ENCODE peak calls at places on chromosomes 13 and 19, in four cellular contexts. One of them, this sample, is unnamed. For H4K20me1, the result is how much of the 10 kb centered on the place peaks cover.

GRCh38 chr19:36773223-36773579 is 594 bp upstream of the ZNF850 start:
- DNase-seq in K562: no peak
- DNase-seq in GM12878: no peak
- DNase-seq in HCT116: no peak
- DNase-seq in this sample: no peak

GRCh38 chr13:111662895-111663294 is 342.5 kb downstream of the TEX29 start:
- DNase-seq in K562: no peak
- DNase-seq in GM12878: no peak
- DNase-seq in HCT116: no peak
- DNase-seq in this sample: no peak

GRCh38 chr19:48868196-48868886 is at the start of gene PLEKHA4:
- DNase-seq in K562: peak
- DNase-seq in GM12878: no peak
- DNase-seq in HCT116: no peak
- DNase-seq in this sample: peak

GRCh38 chr19:45472557-45473365 is 5.0 kb downstream of the FOSB start:
- DNase-seq in K562: no peak
- DNase-seq in GM12878: no peak
- DNase-seq in HCT116: no peak
- DNase-seq in this sample: no peak

GRCh38 chr19:15191514-15191913 is 9.3 kb downstream of the NOTCH3 start:
- DNase-seq in K562: no peak
- DNase-seq in GM12878: no peak
- DNase-seq in HCT116: no peak
- DNase-seq in this sample: no peak

GRCh38 chr19:58570770-58571574 is 2.2 kb downstream of the MZF1 start:
- DNase-seq in K562: no peak
- DNase-seq in GM12878: no peak
- DNase-seq in HCT116: no peak
- DNase-seq in this sample: no peak

GRCh38 chr19:8396563-8397203 is 6.5 kb downstream of the RAB11B start:
- DNase-seq in K562: peak
- DNase-seq in GM12878: peak
- DNase-seq in HCT116: no peak
- DNase-seq in this sample: peak

GRCh38 chr19:16457195-16457953 is 14.4 kb downstream of the EPS15L1 start:
- DNase-seq in K562: peak
- DNase-seq in GM12878: no peak
- DNase-seq in HCT116: no peak
- DNase-seq in this sample: peak

GRCh38 chr19:53333071-53333465 is 481 bp upstream of the ZNF845 start:
- DNase-seq in K562: no peak
- DNase-seq in GM12878: no peak
- DNase-seq in HCT116: no peak
- DNase-seq in this sample: no peak

GRCh38 chr13:47110833-47111240 is 214.0 kb upstream of the HTR2A start:
- DNase-seq in K562: peak
- DNase-seq in GM12878: no peak
- DNase-seq in HCT116: no peak
- DNase-seq in this sample: no peak

GRCh38 chr19:55690109-55690768 is 15.2 kb downstream of the EPN1 start:
- DNase-seq in K562: no peak
- DNase-seq in GM12878: no peak
- DNase-seq in HCT116: no peak
- DNase-seq in this sample: no peak

GRCh38 chr19:55692681-55693081 is 17.7 kb downstream of the EPN1 start:
- DNase-seq in K562: peak
- DNase-seq in GM12878: no peak
- DNase-seq in HCT116: no peak
- DNase-seq in this sample: no peak

GRCh38 chr19:55691561-55692481 is 16.8 kb downstream of the EPN1 start:
- DNase-seq in K562: no peak
- DNase-seq in GM12878: no peak
- DNase-seq in HCT116: no peak
- DNase-seq in this sample: no peak

GRCh38 chr19:55689366-55690108 is 14.5 kb downstream of the EPN1 start:
- DNase-seq in K562: no peak
- DNase-seq in GM12878: no peak
- DNase-seq in HCT116: no peak
- DNase-seq in this sample: no peak

DNA sequence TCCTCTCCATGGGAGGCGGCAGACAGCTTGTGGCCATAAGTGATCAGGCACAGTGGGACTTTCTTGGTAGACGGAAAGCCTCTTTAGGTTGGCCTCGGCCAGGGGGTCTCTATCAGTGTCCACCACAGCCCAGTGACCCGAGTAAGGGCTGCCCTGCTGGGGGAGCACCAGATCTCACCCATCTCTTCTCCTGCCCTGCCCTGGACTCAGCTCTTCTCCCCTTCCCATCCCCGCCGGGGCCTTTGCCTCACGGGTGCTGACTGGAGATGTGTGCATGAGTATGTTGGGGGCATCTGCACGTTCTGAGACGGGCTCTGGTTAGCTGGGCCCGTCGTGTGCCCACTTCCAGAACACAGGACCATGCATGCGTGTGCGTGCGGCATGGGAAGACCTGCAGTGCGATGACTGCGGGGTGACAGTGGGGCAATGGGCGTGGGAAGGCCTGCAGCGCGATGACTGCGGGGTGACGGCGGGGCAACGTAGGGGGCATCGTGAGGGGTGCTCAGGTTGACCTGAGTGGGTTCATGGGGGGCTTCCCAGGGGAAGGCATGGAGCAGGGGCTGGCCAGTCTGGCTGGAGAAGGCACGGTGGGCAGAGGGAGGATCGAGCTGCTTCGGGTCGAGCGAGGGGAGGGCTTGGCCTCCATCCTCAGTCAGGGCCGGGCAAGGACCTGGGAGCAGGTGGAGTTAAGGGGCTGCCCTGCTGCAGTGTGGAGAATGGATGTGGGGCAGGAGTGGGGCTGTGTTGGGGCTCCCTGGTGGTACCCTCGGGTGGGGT is 15.9 kb downstream of the EPN1 start:
- DNase-seq in K562: no peak
- DNase-seq in GM12878: no peak
- DNase-seq in HCT116: no peak
- DNase-seq in this sample: no peak
- H4K20me1 ChIP-seq in K562: under half
- H4K20me1 ChIP-seq in GM12878: under half
- H4K20me1 ChIP-seq in HCT116: under half
- H4K20me1 ChIP-seq in this sample: under half

GRCh38 chr19:6125571-6125989 is 9.9 kb upstream of the ACSBG2 start:
- DNase-seq in K562: peak
- DNase-seq in GM12878: peak
- DNase-seq in HCT116: peak
- DNase-seq in this sample: peak

GRCh38 chr19:6127716-6128335 is 7.6 kb upstream of the ACSBG2 start:
- DNase-seq in K562: no peak
- DNase-seq in GM12878: no peak
- DNase-seq in HCT116: no peak
- DNase-seq in this sample: no peak

DNA sequence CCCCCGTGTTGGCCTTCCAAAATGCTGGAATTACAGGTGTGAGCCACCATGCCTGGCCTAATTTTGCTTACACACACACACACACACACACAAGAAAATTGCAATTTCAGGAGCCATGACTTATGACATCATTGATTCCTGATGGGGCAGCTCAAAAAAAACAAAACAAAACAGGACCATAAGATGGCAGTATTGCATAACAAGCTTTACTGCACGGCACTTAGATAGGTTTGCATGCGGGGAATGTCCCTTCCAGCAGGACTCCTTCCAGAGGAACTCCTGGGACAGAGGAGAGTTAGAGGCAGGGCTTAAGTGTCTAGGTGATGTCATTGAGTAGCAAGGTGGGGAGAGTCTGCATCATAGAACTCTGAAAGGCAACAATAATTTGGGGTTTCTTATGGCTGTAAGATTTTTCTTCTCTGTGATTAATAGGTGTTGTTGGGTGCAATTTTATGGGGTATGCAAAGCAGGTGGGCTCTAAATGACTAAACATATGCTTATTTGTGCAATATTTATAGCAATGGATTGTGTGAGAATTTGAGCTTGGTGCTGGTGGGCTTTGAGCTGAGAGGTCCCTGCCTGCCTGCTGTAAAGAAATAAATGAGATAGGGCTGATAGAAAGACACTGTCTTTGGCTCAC is 9.0 kb upstream of the ACSBG2 start:
- DNase-seq in K562: peak
- DNase-seq in GM12878: peak
- DNase-seq in HCT116: peak
- DNase-seq in this sample: peak
- TF ChIP-seq CTCF in K562: peak
- TF ChIP-seq CTCF in GM12878: peak
- TF ChIP-seq CTCF in HCT116: peak
- TF ChIP-seq CTCF in this sample: peak

GRCh38 chr19:5950744-5951143 is 27.2 kb downstream of the RANBP3 start:
- DNase-seq in K562: no peak
- DNase-seq in GM12878: no peak
- DNase-seq in HCT116: no peak
- DNase-seq in this sample: no peak

GRCh38 chr19:5953034-5953589 is 24.8 kb downstream of the RANBP3 start:
- DNase-seq in K562: no peak
- DNase-seq in GM12878: no peak
- DNase-seq in HCT116: no peak
- DNase-seq in this sample: peak

GRCh38 chr19:5952193-5953033 is 25.5 kb downstream of the RANBP3 start:
- DNase-seq in K562: no peak
- DNase-seq in GM12878: no peak
- DNase-seq in HCT116: no peak
- DNase-seq in this sample: no peak

GRCh38 chr19:5949792-5950305 is 28.1 kb downstream of the RANBP3 start:
- DNase-seq in K562: no peak
- DNase-seq in GM12878: no peak
- DNase-seq in HCT116: no peak
- DNase-seq in this sample: no peak

DNA sequence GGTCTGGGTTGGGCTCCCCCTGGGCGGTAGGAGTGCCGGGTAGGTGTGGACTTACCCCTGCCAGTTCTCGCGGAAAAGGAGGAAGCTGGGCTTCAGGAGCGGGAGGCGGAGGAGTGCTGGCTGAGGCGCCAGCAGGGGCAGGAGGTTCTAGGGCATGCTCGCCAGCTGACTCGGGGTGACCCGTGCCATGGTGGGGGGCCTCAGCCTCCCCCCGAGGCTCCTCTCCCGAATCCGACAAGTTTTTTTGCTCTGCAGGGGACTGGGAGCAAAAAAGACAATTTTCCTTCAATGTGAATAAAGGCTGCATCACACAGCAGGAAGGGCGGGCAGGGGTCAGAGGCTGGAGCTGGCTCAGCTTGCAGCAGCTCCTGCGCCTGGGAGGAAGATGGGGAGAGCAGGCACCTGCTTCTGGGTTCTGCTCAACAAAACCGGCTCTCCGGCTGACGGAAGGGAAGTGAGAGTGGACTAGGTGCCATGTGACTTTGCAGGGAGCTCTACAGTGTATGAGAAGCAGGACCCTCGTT is 26.5 kb downstream of the RANBP3 start:
- DNase-seq in K562: no peak
- DNase-seq in GM12878: no peak
- DNase-seq in HCT116: no peak
- DNase-seq in this sample: no peak
- H3K27ac ChIP-seq in K562: no peak
- H3K27ac ChIP-seq in GM12878: peak
- H3K27ac ChIP-seq in HCT116: no peak
- H3K27ac ChIP-seq in this sample: no peak

GRCh38 chr13:98541701-98542203 is 35.2 kb downstream of the STK24 start:
- DNase-seq in K562: no peak
- DNase-seq in GM12878: no peak
- DNase-seq in HCT116: no peak
- DNase-seq in this sample: no peak
- H4K20me1 ChIP-seq in K562: under half
- H4K20me1 ChIP-seq in GM12878: under half
- H4K20me1 ChIP-seq in HCT116: under half
- H4K20me1 ChIP-seq in this sample: under half

GRCh38 chr19:56252699-56253422 is 19.7 kb upstream of the EDDM13 start:
- DNase-seq in K562: peak
- DNase-seq in GM12878: no peak
- DNase-seq in HCT116: peak
- DNase-seq in this sample: peak

GRCh38 chr19:56258272-56258671 is 14.3 kb upstream of the EDDM13 start:
- DNase-seq in K562: peak
- DNase-seq in GM12878: no peak
- DNase-seq in HCT116: no peak
- DNase-seq in this sample: no peak

DNA sequence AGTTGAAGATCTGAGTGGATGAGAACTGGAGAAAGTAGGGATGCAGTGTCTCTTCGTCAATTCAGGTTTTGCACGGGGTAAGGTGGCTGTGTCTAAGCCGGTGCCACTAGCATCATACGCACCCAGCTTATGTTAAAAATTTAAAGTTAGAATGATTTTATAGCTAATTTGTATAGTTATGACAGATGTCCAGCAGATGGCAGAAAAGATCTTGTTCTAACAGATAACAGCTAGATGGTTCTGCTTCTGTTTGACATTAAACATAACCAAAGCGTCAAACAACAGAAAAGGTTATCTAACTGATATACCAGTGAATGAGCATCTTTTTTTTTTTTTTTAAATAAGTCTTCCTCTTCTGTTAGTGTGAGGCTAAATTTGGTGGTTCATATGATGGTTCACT is 18.8 kb upstream of the EDDM13 start:
- DNase-seq in K562: peak
- DNase-seq in GM12878: no peak
- DNase-seq in HCT116: peak
- DNase-seq in this sample: peak
- TF ChIP-seq CTCF in K562: no peak
- TF ChIP-seq CTCF in GM12878: peak
- TF ChIP-seq CTCF in HCT116: peak
- TF ChIP-seq CTCF in this sample: peak

GRCh38 chr19:3807574-3808354 is 21.6 kb upstream of the MATK start:
- DNase-seq in K562: no peak
- DNase-seq in GM12878: no peak
- DNase-seq in HCT116: no peak
- DNase-seq in this sample: no peak
- H3K27ac ChIP-seq in K562: no peak
- H3K27ac ChIP-seq in GM12878: no peak
- H3K27ac ChIP-seq in HCT116: no peak
- H3K27ac ChIP-seq in this sample: no peak

DNA sequence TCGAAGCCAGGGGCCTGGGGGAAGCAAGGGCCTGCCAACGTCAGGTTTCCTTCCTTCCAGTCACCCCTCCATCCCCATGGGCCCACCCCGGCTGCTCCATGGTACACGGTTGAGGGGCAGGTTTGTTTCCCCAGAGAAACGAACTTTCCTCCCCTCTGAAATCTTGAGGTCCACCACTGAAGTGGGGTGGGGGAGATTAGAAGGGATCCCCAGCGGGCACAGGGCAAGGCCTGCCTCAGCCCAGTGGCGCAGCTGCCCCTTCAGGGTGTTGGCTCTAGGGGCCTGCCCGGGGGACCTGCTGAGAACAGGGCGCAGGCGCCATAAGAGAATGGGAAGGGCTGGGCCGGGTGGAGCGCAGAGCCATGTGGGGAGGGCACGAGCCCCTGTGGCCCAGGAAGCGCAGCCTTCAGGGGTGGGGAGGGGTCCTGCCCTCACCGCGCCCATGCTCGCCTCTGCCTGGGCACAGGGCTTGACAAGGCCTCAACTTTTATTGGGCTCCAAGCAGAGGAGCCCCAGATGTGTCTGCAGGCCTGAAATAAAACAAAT is 16.1 kb downstream of the CEBPG start:
- DNase-seq in K562: no peak
- DNase-seq in GM12878: no peak
- DNase-seq in HCT116: no peak
- DNase-seq in this sample: no peak
- H4K20me1 ChIP-seq in K562: under half
- H4K20me1 ChIP-seq in GM12878: under half
- H4K20me1 ChIP-seq in HCT116: under half
- H4K20me1 ChIP-seq in this sample: under half